ENCODE peak calls at places on chromosomes 7 and 10, in seven cellular contexts. K is EL; D is central memory CD4-positive, alpha-beta T cell; M is H54; N is AG09319; S is H1; B is heart right ventricle. H is an unnamed sample.

GRCh38 chr7:81549484-81550016 is 220.3 kb downstream of the HGF start:
- DNase-seq in K (no peak), D (no peak), M (no peak), N (no peak), S (peak), B (no peak), H (no peak)

GRCh38 chr7:6167587-6168154 is 104.8 kb downstream of the CYTH3 start:
- DNase-seq in K (no peak), D (no peak), M (no peak), N (no peak), S (no peak), B (no peak), H (no peak)

GRCh38 chr7:104627516-104627915 is 299.1 kb downstream of the LHFPL3 start:
- DNase-seq in K (peak), D (no peak), M (no peak), N (no peak), S (peak), B (no peak), H (no peak)

GRCh38 chr7:75565129-75565528 is 73.0 kb downstream of the SPDYE5 start:
- DNase-seq in K (peak), D (no peak), M (peak), N (peak), S (no peak), B (peak), H (no peak)

GRCh38 chr7:81308643-81309354 is 389.9 kb upstream of the SEMA3C start:
- DNase-seq in K (peak), D (no peak), M (no peak), N (peak), S (no peak), B (no peak), H (no peak)

GRCh38 chr10:70430489-70431445 is 10.7 kb downstream of the NODAL start:
- DNase-seq in K (no peak), D (no peak), M (no peak), N (peak), S (no peak), B (peak), H (peak)

GRCh38 chr10:88849224-88849623 is 2.4 kb downstream of the ANKRD22 start:
- DNase-seq in K (peak), D (no peak), M (no peak), N (no peak), S (no peak), B (no peak), H (no peak)

GRCh38 chr7:113247198-113247597 is 128.8 kb upstream of the SMIM30 start:
- DNase-seq in K (peak), D (no peak), M (no peak), N (no peak), S (no peak), B (no peak), H (no peak)

GRCh38 chr7:137674064-137674463 is 172.7 kb downstream of the DGKI start:
- DNase-seq in K (no peak), D (no peak), M (no peak), N (no peak), S (no peak), B (no peak), H (no peak)

GRCh38 chr7:41316410-41316809 is 386.5 kb downstream of the INHBA start:
- DNase-seq in K (no peak), D (no peak), M (no peak), N (no peak), S (no peak), B (no peak), H (peak)

GRCh38 chr7:125061-125471 is 67.3 kb upstream of the FAM20C start:
- DNase-seq in K (no peak), D (no peak), M (no peak), N (no peak), S (no peak), B (no peak), H (no peak)

GRCh38 chr10:536371-536925 is 153.0 kb downstream of the DIP2C start:
- DNase-seq in K (peak), D (no peak), M (no peak), N (no peak), S (no peak), B (no peak), H (no peak)

GRCh38 chr10:98262571-98262970 is 5.4 kb downstream of the LOXL4 start:
- DNase-seq in K (peak), D (no peak), M (peak), N (no peak), S (no peak), B (peak), H (no peak)

GRCh38 chr10:100338434-100339036 is 8.5 kb upstream of the SCD start:
- DNase-seq in K (peak), D (peak), M (peak), N (no peak), S (peak), B (peak), H (peak)

GRCh38 chr7:70712942-70713341 is 419.0 kb upstream of the GALNT17 start:
- DNase-seq in K (no peak), D (no peak), M (no peak), N (no peak), S (no peak), B (no peak), H (peak)

GRCh38 chr7:51054231-51054630 is 262.4 kb downstream of the COBL start:
- DNase-seq in K (no peak), D (no peak), M (no peak), N (no peak), S (no peak), B (no peak), H (no peak)

GRCh38 chr7:136527554-136527953 is 340.9 kb upstream of the CHRM2 start:
- DNase-seq in K (no peak), D (no peak), M (no peak), N (no peak), S (no peak), B (no peak), H (no peak)

GRCh38 chr7:130950741-130951140 is 216.7 kb upstream of the KLF14 start:
- DNase-seq in K (no peak), D (no peak), M (no peak), N (no peak), S (no peak), B (no peak), H (no peak)

GRCh38 chr7:138077809-138078208 is 1.6 kb downstream of the AKR1D1 start:
- DNase-seq in K (peak), D (no peak), M (no peak), N (no peak), S (no peak), B (no peak), H (peak)

GRCh38 chr7:137591444-137591843 is 247.9 kb upstream of the PTN start:
- DNase-seq in K (peak), D (no peak), M (no peak), N (no peak), S (no peak), B (no peak), H (no peak)

GRCh38 chr10:21534611-21535493 is 820 bp downstream of the MLLT10 start:
- DNase-seq in K (peak), D (peak), M (no peak), N (no peak), S (peak), B (peak), H (peak)

GRCh38 chr7:148153611-148154010 is 437.0 kb upstream of the C7orf33 start:
- DNase-seq in K (no peak), D (no peak), M (no peak), N (no peak), S (no peak), B (peak), H (peak)

H was measured in small intestine.